ENCODE peak calls at places on chromosomes 13 and 19, in ten cellular contexts. N is lower leg skin, X is coronary artery, I is fibroblast of the aortic adventitia, V is body of pancreas, Y is psoas muscle, K is fibroblast of lung, Q is aorta, W is GM23338, S is mammary epithelial cell. O is an unnamed sample.

GRCh38 chr19:55451522-55452380 is 8.7 kb upstream of the SHISA7 start:
- DNase-seq in N (no peak), Y (no peak), K (no peak), V (no peak), Q (no peak), S (no peak), I (no peak), X (no peak), W (no peak), O (no peak)

GRCh38 chr13:93316848-93317247 is 90.2 kb downstream of the GPC6 start:
- DNase-seq in Y (no peak), I (no peak), X (no peak), W (no peak), V (no peak), Q (no peak), S (no peak), K (no peak), N (no peak), O (no peak)

GRCh38 chr19:29662604-29663404 is 2.5 kb upstream of the PLEKHF1 start:
- DNase-seq in I (peak), N (peak), K (peak), Y (peak), W (no peak), V (peak), S (peak), Q (peak), X (peak), O (peak)

GRCh38 chr13:102000764-102001163 is 401.1 kb downstream of the FGF14 start:
- DNase-seq in V (no peak), X (no peak), S (no peak), I (no peak), W (no peak), N (no peak), Y (no peak), Q (no peak), K (no peak), O (no peak)

GRCh38 chr13:108427355-108427754 is 157.8 kb downstream of the TNFSF13B start:
- DNase-seq in W (no peak), S (no peak), I (no peak), V (no peak), X (no peak), K (peak), Y (no peak), N (no peak), Q (no peak), O (no peak)

GRCh38 chr13:80336335-80336734 is 4.6 kb downstream of the SPRY2 start:
- DNase-seq in I (peak), N (no peak), X (no peak), S (peak), Y (no peak), V (no peak), K (peak), W (no peak), Q (no peak), O (no peak)

GRCh38 chr19:15684828-15685227 is 11.9 kb downstream of the CYP4F12 start:
- DNase-seq in Q (no peak), N (no peak), I (no peak), K (no peak), X (no peak), S (no peak), Y (no peak), V (no peak), W (no peak), O (no peak)

GRCh38 chr19:31352296-31352781 is 3.1 kb upstream of the TSHZ3 start:
- DNase-seq in W (peak), K (no peak), N (peak), S (no peak), Y (no peak), I (no peak), Q (no peak), X (no peak), V (no peak), O (no peak)

GRCh38 chr13:21668665-21669599 is 1.9 kb upstream of the FGF9 start:
- DNase-seq in W (peak), I (peak), S (no peak), K (peak), Q (no peak), N (no peak), Y (peak), X (no peak), V (peak), O (peak)

GRCh38 chr13:51297556-51297955 is 41.9 kb upstream of the SERPINE3 start:
- DNase-seq in X (no peak), V (no peak), I (no peak), Q (no peak), S (no peak), K (no peak), W (no peak), Y (no peak), N (no peak), O (no peak)

GRCh38 chr13:72726721-72727416 is 560 bp downstream of the MZT1 start:
- DNase-seq in W (peak), Y (peak), V (peak), I (peak), Q (peak), K (peak), S (peak), N (peak), X (peak), O (peak)

GRCh38 chr13:99765869-99766268 is 205.7 kb downstream of the ZIC5 start:
- DNase-seq in Q (no peak), S (no peak), N (no peak), K (no peak), X (no peak), W (no peak), Y (no peak), V (no peak), I (no peak), O (no peak)

GRCh38 chr19:14471436-14472187 is 3.5 kb downstream of the PTGER1 start:
- DNase-seq in I (no peak), Q (no peak), W (no peak), Y (no peak), V (no peak), X (no peak), N (no peak), K (no peak), S (no peak), O (no peak)

GRCh38 chr13:99002191-99002710 is 24.4 kb upstream of the DOCK9 start:
- DNase-seq in I (no peak), V (no peak), Q (no peak), S (no peak), K (no peak), Y (no peak), X (no peak), N (no peak), W (no peak), O (no peak)

GRCh38 chr19:17755533-17755885 is 4.2 kb downstream of the FCHO1 start:
- DNase-seq in I (no peak), Q (no peak), W (no peak), N (no peak), K (no peak), S (no peak), X (no peak), Y (no peak), V (no peak), O (no peak)

GRCh38 chr13:109844396-109844795 is 58.0 kb upstream of the IRS2 start:
- DNase-seq in Y (no peak), N (no peak), S (peak), X (no peak), I (peak), V (no peak), Q (no peak), W (peak), K (peak), O (no peak)

GRCh38 chr19:42066075-42066754 is 3.8 kb downstream of the GRIK5 start:
- DNase-seq in V (no peak), I (peak), Q (no peak), S (no peak), K (peak), X (no peak), W (peak), Y (no peak), N (no peak), O (no peak)

GRCh38 chr13:97849305-97849704 is 104.2 kb upstream of the IPO5 start:
- DNase-seq in K (peak), N (no peak), I (peak), W (peak), S (peak), Y (no peak), V (no peak), X (no peak), Q (no peak), O (peak)

GRCh38 chr19:10763399-10763798 is 45.5 kb downstream of the DNM2 start:
- DNase-seq in Q (no peak), X (no peak), V (no peak), W (no peak), Y (no peak), K (no peak), I (no peak), N (no peak), S (no peak), O (no peak)

GRCh38 chr19:51971624-51972023 is 15.0 kb downstream of the ZNF350 start:
- DNase-seq in K (peak), Q (no peak), S (peak), Y (no peak), I (peak), N (no peak), V (no peak), X (no peak), W (peak), O (no peak)

GRCh38 chr19:14576363-14576762 is 4.5 kb upstream of the NDUFB7 start:
- DNase-seq in K (no peak), Q (no peak), X (no peak), W (no peak), S (no peak), Y (no peak), V (no peak), I (no peak), N (no peak), O (no peak)

GRCh38 chr19:5487222-5487621 is 32.0 kb downstream of the ZNRF4 start:
- DNase-seq in V (no peak), Y (no peak), W (no peak), X (no peak), S (no peak), K (no peak), Q (no peak), I (no peak), N (no peak), O (peak)

GRCh38 chr13:111530137-111530536 is 209.7 kb downstream of the TEX29 start:
- DNase-seq in S (no peak), Q (no peak), W (no peak), Y (no peak), X (peak), I (no peak), K (no peak), N (peak), V (no peak), O (no peak)

GRCh38 chr19:13868663-13869062 is 8.3 kb upstream of the NANOS3 start:
- DNase-seq in X (no peak), I (no peak), W (no peak), N (no peak), Q (no peak), Y (no peak), V (no peak), S (no peak), K (no peak), O (no peak)

GRCh38 chr19:39296055-39296645 is at the start of gene IFNL1:
- DNase-seq in Q (peak), K (no peak), N (peak), S (peak), W (peak), Y (no peak), X (no peak), V (no peak), I (no peak), O (no peak)

GRCh38 chr13:97946951-97947588 is 6.4 kb upstream of the IPO5 start:
- DNase-seq in N (no peak), Y (no peak), K (peak), W (no peak), I (peak), Q (no peak), S (peak), X (no peak), V (no peak), O (peak)

GRCh38 chr19:35752746-35753350 is 4.0 kb downstream of the HSPB6 start:
- DNase-seq in N (peak), K (no peak), Y (no peak), W (no peak), S (no peak), X (no peak), Q (no peak), I (peak), V (no peak), O (no peak)

GRCh38 chr19:35748106-35749020 is at the start of gene LIN37:
- DNase-seq in W (peak), V (peak), Q (peak), S (peak), K (peak), I (peak), X (peak), Y (peak), N (peak), O (peak)

GRCh38 chr19:35751839-35752745 is 3.7 kb downstream of the LIN37 start:
- DNase-seq in V (no peak), Q (no peak), I (peak), S (no peak), W (no peak), K (no peak), X (no peak), N (no peak), Y (no peak), O (no peak)

GRCh38 chr19:35746556-35746955 is 1.1 kb downstream of the PSENEN start:
- DNase-seq in K (no peak), V (no peak), X (no peak), W (no peak), Y (no peak), S (no peak), I (no peak), Q (no peak), N (no peak), O (no peak)

GRCh38 chr19:35750167-35750566 is 1.8 kb downstream of the LIN37 start:
- DNase-seq in K (no peak), N (no peak), X (no peak), Y (no peak), I (no peak), V (no peak), S (no peak), W (no peak), Q (no peak), O (peak)
- H3K4me3 ChIP-seq in K (no peak), N (no peak), X (no peak), Y (no peak), I (no peak), V (no peak), S (no peak), W (no peak), Q (no peak), O (peak)

GRCh38 chr19:4064551-4065260 is 2.0 kb downstream of the ZBTB7A start:
- DNase-seq in Q (peak), K (peak), W (peak), S (no peak), V (peak), X (peak), N (peak), I (no peak), Y (peak), O (no peak)

GRCh38 chr19:4063369-4064072 is 3.2 kb downstream of the ZBTB7A start:
- DNase-seq in I (no peak), V (no peak), K (no peak), Y (peak), W (peak), Q (no peak), X (no peak), S (no peak), N (peak), O (no peak)

GRCh38 chr19:4062576-4063368 is 3.9 kb downstream of the ZBTB7A start:
- DNase-seq in X (no peak), S (no peak), K (no peak), N (peak), Y (peak), V (no peak), Q (no peak), I (no peak), W (peak), O (peak)

GRCh38 chr19:4065430-4066175 is 1.1 kb downstream of the ZBTB7A start:
- DNase-seq in I (peak), W (peak), V (peak), S (peak), Q (peak), Y (peak), X (peak), K (peak), N (peak), O (peak)

GRCh38 chr19:4064073-4064550 is 2.6 kb downstream of the ZBTB7A start:
- DNase-seq in S (no peak), Y (peak), W (no peak), N (no peak), Q (no peak), X (no peak), V (peak), K (peak), I (no peak), O (no peak)
- H3K4me3 ChIP-seq in S (peak), Y (peak), W (peak), N (peak), Q (peak), X (peak), V (peak), K (peak), I (peak), O (peak)

GRCh38 chr13:95432141-95432540 is 120.4 kb upstream of the CLDN10 start:
- DNase-seq in Q (no peak), S (no peak), I (no peak), W (no peak), K (no peak), V (no peak), N (no peak), Y (no peak), X (no peak), O (peak)

DNA sequence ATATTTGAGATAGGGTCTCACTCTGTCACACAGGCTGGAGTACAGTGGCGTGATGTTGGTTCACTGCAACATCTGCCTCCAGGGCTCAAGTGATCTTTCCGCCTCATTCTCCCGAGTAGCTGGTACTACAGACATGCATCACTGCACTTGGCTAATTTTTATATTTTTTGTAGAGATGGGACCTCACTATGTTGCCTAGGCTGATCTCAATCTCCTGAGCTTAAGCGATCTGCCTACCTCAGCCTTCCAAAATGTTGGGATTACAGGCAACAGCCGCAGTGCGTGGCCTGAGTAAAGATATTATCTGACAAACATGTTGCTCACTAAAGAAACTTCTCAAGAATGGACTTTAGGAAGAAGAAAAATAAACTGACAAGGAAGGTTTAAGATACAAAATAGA is 125.4 kb upstream of the ABCC4 start:
- DNase-seq in I (no peak), Q (no peak), W (no peak), Y (no peak), K (no peak), X (no peak), N (no peak), S (no peak), V (no peak), O (peak)
- H3K4me3 ChIP-seq in I (no peak), Q (no peak), W (no peak), Y (no peak), K (no peak), X (no peak), N (no peak), S (no peak), V (no peak), O (no peak)

GRCh38 chr19:57665261-57665806 is 3.4 kb upstream of the ZSCAN4 start:
- DNase-seq in W (peak), N (no peak), X (no peak), Y (no peak), S (no peak), I (no peak), K (no peak), Q (no peak), V (no peak), O (no peak)

GRCh38 chr19:57667220-57667619 is 1.5 kb upstream of the ZSCAN4 start:
- DNase-seq in I (no peak), X (no peak), K (no peak), Y (no peak), S (no peak), V (no peak), N (no peak), Q (no peak), W (peak), O (no peak)

GRCh38 chr19:57668635-57669034 is at the start of gene ZSCAN4:
- DNase-seq in Q (no peak), I (no peak), S (no peak), K (no peak), Y (no peak), X (no peak), N (no peak), W (no peak), V (no peak), O (no peak)

GRCh38 chr19:57664269-57665127 is 4.2 kb upstream of the ZSCAN4 start:
- DNase-seq in N (no peak), X (no peak), I (peak), S (peak), K (peak), Q (peak), W (peak), V (peak), Y (peak), O (peak)
- H3K4me3 ChIP-seq in N (peak), X (peak), I (peak), S (peak), K (peak), Q (peak), W (peak), V (no peak), Y (peak), O (peak)

O was measured in trophoblast cell.